ENCODE peak calls at places on chromosome 19, in seven cellular contexts. Z is HepG2, K is heart left ventricle, B is IMR-90, U is suprapubic skin, J is endothelial cell of umbilical vein, E is stomach. G is an unnamed sample.
A peak's percentile ranks its signal among the peaks of the same experiment; 100 is the strongest.

GRCh38 chr19:22606212-22606553 is 27.9 kb upstream of the ZNF492 start:
- DNase-seq in J (no peak), B (no peak), E (no peak), Z (no peak), U (no peak), K (no peak), G (no peak)

GRCh38 chr19:17784201-17785008 is 10.5 kb upstream of the B3GNT3 start:
- DNase-seq in Z (peak; percentile 49), B (peak; percentile 36), K (peak; percentile 57), U (no peak), J (peak; percentile 55), E (peak; percentile 78), G (peak; percentile 76)

GRCh38 chr19:10418281-10419199 is 1.8 kb upstream of the PDE4A start:
- DNase-seq in J (no peak), U (no peak), K (no peak), B (no peak), E (no peak), Z (no peak), G (no peak)

GRCh38 chr19:42207767-42208259 is 9.7 kb downstream of the DEDD2 start:
- DNase-seq in J (peak; percentile 30), E (peak; percentile 43), K (no peak), Z (no peak), U (no peak), B (peak; percentile 89), G (no peak)

GRCh38 chr19:16364231-16364865 is 39.7 kb downstream of the KLF2 start:
- DNase-seq in J (no peak), Z (no peak), U (no peak), K (no peak), E (no peak), B (no peak), G (peak; percentile 62)

GRCh38 chr19:45715139-45715538 is 15.6 kb downstream of the FBXO46 start:
- DNase-seq in U (no peak), J (no peak), Z (no peak), E (no peak), B (no peak), K (no peak), G (no peak)

GRCh38 chr19:6925801-6926751 is 38.7 kb downstream of the ADGRE1 start:
- DNase-seq in J (no peak), K (no peak), U (no peak), B (no peak), E (no peak), Z (no peak), G (no peak)

GRCh38 chr19:11295180-11295579 is 780 bp upstream of the TSPAN16 start:
- DNase-seq in Z (no peak), U (no peak), E (no peak), K (no peak), B (no peak), J (no peak), G (no peak)

GRCh38 chr19:13827656-13828055 is 32.4 kb downstream of the ZSWIM4 start:
- DNase-seq in Z (no peak), K (no peak), B (no peak), E (no peak), U (no peak), J (no peak), G (no peak)

GRCh38 chr19:41935781-41936415 is 7.6 kb upstream of the ERFL start:
- DNase-seq in E (no peak), B (no peak), J (no peak), U (no peak), K (no peak), Z (no peak), G (peak; percentile 69)

GRCh38 chr19:52171321-52172169 is at the start of gene ZNF836:
- DNase-seq in B (peak; percentile 59), Z (peak; percentile 56), U (peak; percentile 95), K (peak; percentile 92), E (peak; percentile 92), J (peak; percentile 81), G (peak; percentile 93)

GRCh38 chr19:17606786-17607185 is 51.3 kb downstream of the COLGALT1 start:
- DNase-seq in B (no peak), E (no peak), J (no peak), Z (no peak), U (no peak), K (no peak), G (no peak)

GRCh38 chr19:45492627-45493470 is 4.0 kb downstream of the RTN2 start:
- DNase-seq in J (peak; percentile 60), B (peak; percentile 80), E (no peak), Z (peak; percentile 68), U (no peak), K (peak; percentile 82), G (peak; percentile 77)

GRCh38 chr19:12676928-12677327 is 4.8 kb downstream of the DHPS start:
- DNase-seq in E (no peak), Z (no peak), B (no peak), J (no peak), U (no peak), K (no peak), G (no peak)

GRCh38 chr19:17243854-17244617 is 1.7 kb downstream of the NR2F6 start:
- DNase-seq in J (no peak), B (peak; percentile 20), E (peak; percentile 60), K (peak; percentile 86), U (no peak), Z (peak; percentile 51), G (peak; percentile 85)

GRCh38 chr19:41189425-41190065 is 3.5 kb upstream of the CYP2S1 start:
- DNase-seq in B (no peak), K (no peak), E (no peak), U (no peak), J (no peak), Z (no peak), G (no peak)

GRCh38 chr19:41535029-41535622 is 40.8 kb upstream of the CEACAM21 start:
- DNase-seq in K (no peak), U (no peak), B (no peak), J (peak; percentile 11), E (no peak), Z (no peak), G (no peak)

GRCh38 chr19:21934131-21934530 is 76.6 kb downstream of the ZNF208 start:
- DNase-seq in K (no peak), Z (no peak), B (no peak), U (no peak), J (no peak), E (no peak), G (no peak)

GRCh38 chr19:33207903-33208302 is 13.8 kb downstream of the LRP3 start:
- DNase-seq in J (no peak), K (no peak), E (no peak), U (no peak), Z (no peak), B (no peak), G (no peak)

GRCh38 chr19:16611121-16611520 is 16.9 kb downstream of the MED26 start:
- DNase-seq in J (no peak), Z (no peak), E (no peak), K (no peak), B (no peak), U (no peak), G (no peak)

GRCh38 chr19:55497777-55498176 is 9.5 kb downstream of the SSC5D start:
- DNase-seq in K (peak; percentile 16), Z (no peak), E (no peak), U (no peak), J (no peak), B (no peak), G (no peak)

GRCh38 chr19:24141612-24142011 is 54.6 kb downstream of the ZNF254 start:
- DNase-seq in U (no peak), K (no peak), B (no peak), J (no peak), E (no peak), Z (peak; percentile 95), G (no peak)

DNA sequence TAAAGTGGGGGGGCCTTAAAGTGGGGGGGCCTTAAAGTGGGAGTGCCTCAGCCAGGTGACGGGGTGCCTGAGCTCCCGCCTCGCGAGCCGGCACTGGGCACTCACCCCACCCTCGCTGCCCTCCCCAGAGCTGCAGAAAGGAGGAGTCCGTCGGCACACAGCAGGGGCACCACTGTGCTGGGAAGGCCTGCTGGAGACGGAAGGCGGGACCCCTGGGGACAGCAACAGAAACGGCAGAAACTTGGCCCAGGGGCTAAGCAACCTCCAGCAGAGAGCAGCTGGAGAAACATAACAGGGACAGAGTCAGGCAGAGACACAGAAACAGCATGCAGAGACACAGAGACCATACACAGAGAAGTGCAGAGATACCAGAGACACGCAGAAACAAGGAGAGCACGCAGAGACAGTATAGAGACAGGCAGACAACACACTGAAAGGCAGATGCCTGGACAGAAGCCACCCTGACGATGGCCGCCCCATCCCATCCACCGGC is 7.9 kb downstream of the CFD start:
- DNase-seq in K (no peak), U (no peak), B (no peak), J (no peak), Z (no peak), E (no peak), G (no peak)
- TF ChIP-seq POLR2A in K (no peak), U (no peak), B (no peak), J (no peak), Z (no peak), E (no peak), G (no peak)

GRCh38 chr19:49455729-49456128 is 2.7 kb downstream of the ALDH16A1 start:
- DNase-seq in Z (no peak), K (no peak), J (no peak), B (no peak), U (no peak), E (no peak), G (no peak)
- H3K4me1 ChIP-seq in Z (peaks cover 18% of the 10 kb centered on the region), K (peaks cover 10% of the 10 kb centered on the region), J (peaks cover 7% of the 10 kb centered on the region), B (peaks cover under 1% of the 10 kb centered on the region), U (peaks cover 35% of the 10 kb centered on the region), E (peaks cover 61% of the 10 kb centered on the region), G (peaks cover 30% of the 10 kb centered on the region)

GRCh38 chr19:4537953-4538600 is 1.8 kb downstream of the LRG1 start:
- DNase-seq in B (no peak), J (no peak), U (no peak), Z (no peak), K (no peak), E (no peak), G (no peak)
- TF ChIP-seq POLR2A in B (no peak), J (no peak), U (no peak), Z (no peak), K (no peak), E (no peak), G (no peak)

DNA sequence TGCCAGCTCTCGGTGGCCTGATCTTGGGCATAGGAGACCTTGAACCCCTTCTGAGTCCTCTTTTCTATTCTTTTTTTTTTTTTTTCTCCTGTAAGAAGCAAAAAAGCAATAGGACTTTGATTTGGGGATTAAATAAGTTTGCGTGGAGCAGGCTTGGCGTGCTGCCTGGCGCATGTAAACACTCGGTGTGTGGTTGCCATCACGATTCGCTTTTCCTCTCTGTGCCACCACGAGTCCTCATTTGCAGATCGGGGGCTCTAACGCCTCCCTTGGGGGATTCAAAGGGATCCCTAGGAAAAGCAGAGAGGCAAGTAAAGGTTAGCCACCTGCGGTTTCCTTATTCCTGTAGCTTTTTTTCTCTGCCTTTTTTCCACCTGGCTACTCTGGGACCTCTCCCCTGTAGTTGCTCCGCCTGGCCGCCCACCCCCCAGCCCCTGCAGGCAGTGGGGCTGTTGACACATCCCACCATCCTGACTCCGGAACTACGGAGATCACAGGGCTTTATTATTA is 1.3 kb downstream of the SAFB start:
- DNase-seq in Z (no peak), E (peak; percentile 69), K (peak; percentile 56), B (peak; percentile 61), J (peak; percentile 59), U (no peak), G (no peak)
- H3K4me1 ChIP-seq in Z (peaks cover 70% of the 10 kb centered on the region), E (peaks cover 80% of the 10 kb centered on the region), K (peaks cover 27% of the 10 kb centered on the region), B (peaks cover 19% of the 10 kb centered on the region), J (peaks cover 28% of the 10 kb centered on the region), U (peaks cover 75% of the 10 kb centered on the region), G (peaks cover 79% of the 10 kb centered on the region)

GRCh38 chr19:43532962-43533545 is at the start of gene ZNF575:
- DNase-seq in E (peak; percentile 87), J (peak; percentile 96), U (peak; percentile 93), K (peak; percentile 94), B (peak; percentile 95), Z (peak; percentile 61), G (peak; percentile 96)
- TF ChIP-seq POLR2A in E (no peak), J (no peak), U (no peak), K (no peak), B (no peak), Z (no peak), G (peak; percentile 54)